ENCODE peak calls at places on chromosomes 7 and 10, in six cellular contexts. Y is kidney, N is choroid plexus epithelial cell, P is fibroblast of lung, D is mammary epithelial cell, M is PC-3. H is an unnamed sample.

GRCh38 chr7:107147464-107148214 is 21.2 kb upstream of the HBP1 start:
- DNase-seq in Y (no peak), N (peak; percentile 65), P (peak; percentile 35), D (peak; percentile 17), M (peak; percentile 56), H (peak; percentile 62)

GRCh38 chr7:135575296-135575695 is 17.6 kb downstream of the NUP205 start:
- DNase-seq in Y (no peak), N (no peak), P (no peak), D (no peak), M (no peak), H (no peak)

GRCh38 chr10:96642973-96643372 is 56.2 kb upstream of the TM9SF3 start:
- DNase-seq in Y (no peak), N (peak; percentile 55), P (peak; percentile 30), D (no peak), M (peak; percentile 40), H (no peak)

GRCh38 chr10:89352039-89352597 is 24.3 kb downstream of the IFIT3 start:
- DNase-seq in Y (peak; percentile 80), N (peak; percentile 97), P (peak; percentile 98), D (peak; percentile 74), M (peak; percentile 92), H (peak; percentile 100)

GRCh38 chr10:132850246-132850645 is 64.3 kb upstream of the NKX6-2 start:
- DNase-seq in Y (no peak), N (no peak), P (no peak), D (no peak), M (no peak), H (no peak)

GRCh38 chr7:1401011-1401410 is 58.3 kb downstream of the MICALL2 start:
- DNase-seq in Y (no peak), N (no peak), P (no peak), D (peak; percentile 36), M (peak; percentile 15), H (no peak)

GRCh38 chr10:118045842-118046490 is 775 bp downstream of the RAB11FIP2 start:
- DNase-seq in Y (peak; percentile 85), N (no peak), P (peak; percentile 41), D (peak; percentile 71), M (peak; percentile 43), H (peak; percentile 45)

GRCh38 chr10:6476989-6477388 is 103.1 kb downstream of the PRKCQ start:
- DNase-seq in Y (no peak), N (no peak), P (no peak), D (peak; percentile 79), M (no peak), H (no peak)

GRCh38 chr7:123961731-123962130 is 36.7 kb downstream of the SPAM1 start:
- DNase-seq in Y (no peak), N (peak; percentile 49), P (peak; percentile 14), D (peak; percentile 32), M (no peak), H (no peak)

GRCh38 chr7:79506481-79506880 is 53.0 kb upstream of the MAGI2 start:
- DNase-seq in Y (no peak), N (peak; percentile 81), P (peak; percentile 78), D (no peak), M (peak; percentile 20), H (peak; percentile 63)

GRCh38 chr10:49678827-49679479 is 498 bp upstream of the C10orf53 start:
- DNase-seq in Y (no peak), N (no peak), P (no peak), D (no peak), M (no peak), H (no peak)

GRCh38 chr10:6465854-6466524 is 114.1 kb downstream of the PRKCQ start:
- DNase-seq in Y (no peak), N (no peak), P (no peak), D (no peak), M (no peak), H (no peak)

DNA sequence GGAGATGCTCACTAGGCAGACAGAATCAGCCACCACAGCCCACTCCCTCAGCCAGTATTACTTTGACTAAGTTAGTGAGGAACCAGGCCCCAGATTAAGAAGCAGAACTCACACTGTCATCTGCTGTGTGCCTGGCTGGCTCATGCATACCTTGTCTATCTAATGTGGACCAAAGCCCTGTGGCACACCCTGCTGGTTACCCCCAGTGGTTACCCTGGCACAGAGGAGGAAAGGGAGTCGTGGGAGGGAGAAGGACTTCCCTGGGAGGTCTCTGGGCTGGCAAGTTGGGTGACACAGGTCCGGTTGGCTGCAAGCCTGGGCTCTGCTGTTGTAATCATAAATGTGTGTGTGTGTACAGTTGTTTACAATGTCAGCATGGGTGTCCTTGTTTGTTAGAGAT is 7.5 kb upstream of the SH2D4B start:
- DNase-seq in Y (no peak), N (peak; percentile 39), P (peak; percentile 13), D (no peak), M (no peak), H (peak; percentile 8)
- TF ChIP-seq CTCF in Y (no peak), N (peak; percentile 46), P (peak; percentile 30), D (peak; percentile 31), M (no peak), H (peak; percentile 33)

DNA sequence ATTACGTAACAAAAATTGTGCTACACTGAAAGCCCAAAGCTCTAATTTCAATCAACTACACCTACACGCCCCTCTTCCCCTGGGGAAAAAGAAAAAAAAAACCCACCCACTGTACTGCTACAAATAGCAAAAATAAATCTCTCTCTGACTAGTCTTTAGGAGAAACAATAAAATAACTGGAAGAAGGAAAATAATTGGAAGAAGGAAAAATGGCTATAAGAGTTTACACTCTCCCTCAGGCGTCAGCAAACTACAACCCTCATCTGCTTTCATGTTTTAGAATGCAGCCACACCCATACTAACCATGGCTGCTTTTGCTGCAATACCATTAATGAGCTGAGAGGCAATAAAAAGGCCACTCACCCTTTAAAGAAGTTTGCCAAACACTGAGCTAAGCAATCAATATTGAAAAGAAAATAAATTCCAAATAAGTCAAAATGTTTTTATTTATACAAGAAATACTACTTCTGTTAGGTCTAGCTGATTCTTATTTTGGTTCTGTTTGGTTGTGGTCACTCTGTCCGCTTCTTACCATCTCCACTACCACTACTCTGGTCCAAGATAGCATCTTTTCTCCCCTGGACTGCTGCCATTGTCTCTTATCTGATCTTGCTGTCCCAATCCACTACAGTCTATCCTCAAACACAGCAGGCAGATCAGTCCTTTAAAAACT is 3.8 kb downstream of the MINDY3 start:
- DNase-seq in Y (no peak), N (no peak), P (no peak), D (no peak), M (peak; percentile 39), H (no peak)
- H3K4me3 ChIP-seq in Y (no peak overlapping the region), N (no peak overlapping the region), P (no peak overlapping the region), D (no peak overlapping the region), M (peak overlapping the region; percentile 97), H (no peak overlapping the region)

DNA sequence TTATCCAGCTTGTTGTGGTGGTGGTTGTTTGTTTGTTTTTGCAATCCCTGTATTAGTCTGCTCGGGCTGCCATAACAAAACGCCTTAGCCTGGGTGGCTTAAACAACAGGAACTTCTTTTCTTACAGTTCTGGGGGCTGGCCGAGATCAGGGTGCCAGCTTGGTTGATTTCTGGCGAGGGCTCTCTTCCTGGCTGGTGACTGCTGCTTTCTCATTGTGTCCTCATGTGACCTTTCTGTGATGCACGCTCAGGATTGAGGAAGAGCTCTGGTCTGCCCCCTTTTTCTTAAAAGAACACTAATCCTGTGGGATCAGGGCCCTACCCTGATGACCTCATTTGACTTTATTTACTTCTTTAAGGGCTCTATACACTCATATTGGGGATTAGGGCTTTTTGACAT is 107.1 kb upstream of the NRP1 start:
- DNase-seq in Y (no peak), N (no peak), P (peak; percentile 17), D (no peak), M (peak; percentile 42), H (no peak)
- TF ChIP-seq CTCF in Y (no peak), N (no peak), P (no peak), D (no peak), M (no peak), H (no peak)

DNA sequence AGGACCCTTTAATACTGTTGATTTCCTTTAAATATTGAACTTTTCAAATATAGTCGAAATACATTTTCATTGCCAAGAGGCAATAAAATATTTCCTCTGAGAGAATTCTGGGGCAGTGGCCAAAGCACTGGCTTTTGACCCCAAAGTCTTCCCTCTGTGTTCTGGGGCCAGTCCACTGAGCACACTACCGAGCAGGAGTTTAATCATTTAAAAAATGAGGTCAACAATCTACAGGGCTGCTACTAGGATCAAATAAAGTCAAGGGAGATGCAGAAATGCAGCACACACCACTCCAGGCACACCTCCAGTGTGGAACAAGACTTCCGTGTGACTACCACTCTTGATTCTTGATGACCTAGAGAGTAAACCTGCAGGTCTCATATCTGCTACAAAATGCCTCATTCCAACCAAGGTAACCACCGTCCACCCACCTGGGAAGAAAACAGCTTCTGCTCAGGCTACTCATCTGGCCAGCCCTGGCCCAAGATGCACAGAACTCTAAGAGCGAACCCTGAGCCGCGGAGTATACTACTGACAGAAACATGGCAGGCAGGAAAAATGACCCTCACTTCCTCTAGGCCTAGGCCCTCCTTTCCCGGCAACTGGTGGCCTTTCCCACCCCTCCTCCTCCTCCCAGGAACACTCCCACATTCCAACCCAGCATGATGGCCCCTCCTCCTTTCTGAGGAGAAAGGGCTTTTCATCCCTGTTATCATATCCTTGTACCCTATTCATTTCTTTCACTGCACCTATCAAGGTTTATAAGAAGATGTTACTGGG is 97.7 kb downstream of the ALOX5 start:
- DNase-seq in Y (no peak), N (no peak), P (no peak), D (no peak), M (no peak), H (no peak)
- H3K4me3 ChIP-seq in Y (no peak overlapping the region), N (no peak overlapping the region), P (no peak overlapping the region), D (no peak overlapping the region), M (no peak overlapping the region), H (no peak overlapping the region)

GRCh38 chr7:127557803-127558202 is 27.6 kb downstream of the GCC1 start:
- DNase-seq in Y (no peak), N (peak; percentile 13), P (no peak), D (no peak), M (no peak), H (peak; percentile 24)
- TF ChIP-seq CTCF in Y (no peak), N (no peak), P (no peak), D (no peak), M (no peak), H (no peak)

DNA sequence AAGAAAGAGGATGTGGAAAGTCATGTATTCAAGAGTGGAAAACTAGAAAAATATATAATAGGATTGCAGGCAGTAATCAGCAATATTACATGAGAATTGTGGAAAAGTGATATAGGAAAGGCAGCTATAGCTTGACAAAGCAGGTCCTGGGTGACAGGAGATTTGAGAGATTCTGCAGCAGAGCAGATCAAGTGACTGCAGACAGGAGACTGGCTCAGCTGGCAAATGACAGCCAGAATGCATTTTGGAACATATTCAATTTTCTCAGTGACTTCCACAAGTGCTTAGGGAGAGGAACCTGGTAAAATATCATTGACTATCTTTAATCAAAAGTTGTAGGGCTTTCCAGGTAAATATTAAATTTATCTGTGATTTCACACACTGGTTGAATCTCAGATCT is 260.5 kb upstream of the CACNA2D1 start:
- DNase-seq in Y (no peak), N (no peak), P (no peak), D (no peak), M (no peak), H (no peak)
- H3K4me3 ChIP-seq in Y (no peak overlapping the region), N (no peak overlapping the region), P (no peak overlapping the region), D (no peak overlapping the region), M (no peak overlapping the region), H (no peak overlapping the region)